ENCODE peak calls at places on chromosomes 13 and 19, in ten cellular contexts. Z is gastrocnemius medialis; O is CD8-positive, alpha-beta T cell; U is CD8-positive, alpha-beta memory T cell; G is ovary; T is effector memory CD4-positive, alpha-beta T cell; X is pancreas; N is MM.1S; Q is GM23248; K is body of pancreas. L is an unnamed sample. For H3K36me3 and H3K9me3, the result is how much of the 10 kb centered on the place peaks cover.

GRCh38 chr13:48851707-48852106 is 124.0 kb upstream of the FNDC3A start:
- DNase-seq in T (no peak), K (no peak), G (no peak), Z (no peak), O (no peak), N (peak), U (no peak), Q (no peak), X (no peak), L (no peak)

GRCh38 chr19:923551-924211 is 2.2 kb upstream of the ARID3A start:
- DNase-seq in Z (no peak), U (no peak), Q (no peak), O (no peak), G (no peak), K (no peak), X (no peak), T (no peak), N (no peak), L (no peak)

GRCh38 chr13:34030782-34031181 is 212.8 kb downstream of the RFC3 start:
- DNase-seq in Q (peak), G (no peak), O (no peak), U (no peak), K (no peak), T (no peak), Z (no peak), X (no peak), N (no peak), L (no peak)

GRCh38 chr13:38590796-38591507 is 95.9 kb upstream of the FREM2 start:
- DNase-seq in K (no peak), N (no peak), X (no peak), U (no peak), G (no peak), Q (no peak), T (no peak), Z (no peak), O (no peak), L (no peak)

GRCh38 chr19:38233740-38234251 is 9.8 kb upstream of the DPF1 start:
- DNase-seq in Z (peak), X (peak), G (peak), N (peak), O (peak), K (peak), U (peak), T (peak), Q (peak), L (no peak)

GRCh38 chr19:44367024-44367423 is 10.5 kb upstream of the ZNF112 start:
- DNase-seq in X (no peak), O (no peak), K (no peak), G (no peak), Q (no peak), T (no peak), Z (no peak), N (no peak), U (no peak), L (no peak)

GRCh38 chr13:51814825-51815650 is 11.1 kb upstream of the DHRS12 start:
- DNase-seq in Z (peak), N (peak), O (peak), U (peak), X (peak), Q (peak), G (peak), K (peak), T (peak), L (no peak)

GRCh38 chr13:50392977-50393376 is 377.7 kb downstream of the KCNRG start:
- DNase-seq in Q (peak), K (no peak), O (no peak), X (no peak), N (no peak), Z (no peak), U (no peak), G (no peak), T (no peak), L (no peak)

GRCh38 chr13:113907637-113908617 is 44.1 kb upstream of the GAS6 start:
- DNase-seq in Q (peak), N (peak), U (no peak), K (peak), Z (no peak), T (no peak), G (no peak), O (no peak), X (peak), L (peak)

GRCh38 chr19:49114630-49115363 is 627 bp downstream of the LIN7B start:
- DNase-seq in G (peak), X (peak), Q (peak), T (peak), U (peak), Z (peak), N (no peak), K (peak), O (peak), L (no peak)

GRCh38 chr19:1621021-1621420 is 15.8 kb upstream of the UQCR11 start:
- DNase-seq in O (no peak), X (no peak), T (no peak), Z (no peak), N (no peak), G (no peak), Q (no peak), K (no peak), U (no peak), L (no peak)

GRCh38 chr13:79631260-79631659 is 150.3 kb downstream of the NDFIP2 start:
- DNase-seq in T (no peak), U (no peak), N (no peak), G (no peak), Q (peak), O (no peak), K (no peak), Z (peak), X (no peak), L (peak)

GRCh38 chr19:3046621-3047306 is 15.5 kb downstream of the TLE5 start:
- DNase-seq in X (no peak), T (no peak), U (no peak), K (peak), Q (no peak), Z (no peak), G (peak), O (no peak), N (no peak), L (no peak)

GRCh38 chr13:44402902-44403719 is 29.5 kb downstream of the SERP2 start:
- DNase-seq in G (no peak), N (no peak), Q (no peak), K (peak), T (no peak), U (no peak), Z (no peak), O (no peak), X (peak), L (no peak)

GRCh38 chr13:103066079-103066880 is at the start of gene SLC10A2:
- DNase-seq in K (no peak), N (no peak), G (no peak), T (no peak), X (no peak), O (no peak), U (no peak), Q (no peak), Z (no peak), L (no peak)

GRCh38 chr13:23443878-23444277 is 10.4 kb upstream of the SACS start:
- DNase-seq in T (no peak), O (no peak), K (no peak), N (no peak), Q (no peak), G (no peak), X (no peak), Z (no peak), U (no peak), L (no peak)

GRCh38 chr13:74444161-74444571 is 310.0 kb upstream of the KLF12 start:
- DNase-seq in G (no peak), X (no peak), U (no peak), T (no peak), N (no peak), K (no peak), O (no peak), Q (peak), Z (no peak), L (no peak)

GRCh38 chr19:22604571-22605274 is 29.4 kb upstream of the ZNF492 start:
- DNase-seq in T (no peak), K (no peak), G (no peak), U (no peak), N (no peak), Z (no peak), X (no peak), O (no peak), Q (no peak), L (no peak)

GRCh38 chr13:104143760-104144406 is 1077.7 kb upstream of the SLC10A2 start:
- DNase-seq in Z (no peak), G (no peak), O (no peak), T (no peak), N (no peak), K (peak), Q (no peak), X (no peak), U (no peak), L (no peak)

GRCh38 chr13:83220241-83220640 is 662.0 kb downstream of the SLITRK1 start:
- DNase-seq in O (no peak), K (no peak), Z (no peak), N (peak), X (no peak), T (no peak), U (no peak), G (no peak), Q (peak), L (no peak)

GRCh38 chr13:60397693-60398437 is 845 bp downstream of the TDRD3 start:
- DNase-seq in X (peak), N (peak), Z (peak), G (peak), Q (peak), T (no peak), O (peak), K (peak), U (no peak), L (no peak)

GRCh38 chr19:719636-720377 is 11.1 kb downstream of the PALM start:
- DNase-seq in T (no peak), N (no peak), Q (no peak), X (no peak), G (peak), Z (no peak), O (no peak), K (no peak), U (no peak), L (no peak)

GRCh38 chr19:38057954-38058690 is 151.1 kb downstream of the SIPA1L3 start:
- DNase-seq in Z (no peak), K (peak), U (no peak), O (no peak), X (peak), N (no peak), T (no peak), G (no peak), Q (no peak), L (no peak)

GRCh38 chr13:99040536-99041141 is 62.8 kb upstream of the DOCK9 start:
- DNase-seq in K (no peak), T (no peak), U (no peak), O (no peak), G (no peak), Z (no peak), N (no peak), Q (no peak), X (no peak), L (no peak)

GRCh38 chr13:39600766-39601165 is 2.2 kb downstream of the LHFPL6 start:
- DNase-seq in X (no peak), Z (no peak), O (no peak), G (no peak), U (no peak), N (no peak), K (no peak), Q (peak), T (no peak), L (no peak)

GRCh38 chr13:40206241-40207109 is 460.0 kb downstream of the FOXO1 start:
- DNase-seq in Q (peak), K (peak), U (no peak), X (no peak), N (no peak), G (no peak), Z (no peak), T (peak), O (peak), L (peak)

GRCh38 chr19:7689165-7689564 is 8.5 kb downstream of the TRAPPC5 start:
- DNase-seq in T (no peak), Q (no peak), X (no peak), K (no peak), N (no peak), Z (no peak), G (no peak), O (no peak), U (no peak), L (no peak)

GRCh38 chr19:7694499-7694898 is 7.4 kb downstream of the FCER2 start:
- DNase-seq in N (no peak), O (no peak), T (no peak), K (no peak), U (no peak), Q (no peak), X (no peak), G (no peak), Z (no peak), L (no peak)

GRCh38 chr19:7692417-7693088 is 9.4 kb downstream of the FCER2 start:
- DNase-seq in X (no peak), K (no peak), Q (no peak), G (no peak), O (peak), U (peak), N (no peak), T (no peak), Z (no peak), L (no peak)

GRCh38 chr19:7690779-7691258 is 10.2 kb downstream of the TRAPPC5 start:
- DNase-seq in K (no peak), O (no peak), G (no peak), Z (no peak), N (no peak), T (no peak), X (no peak), U (no peak), Q (no peak), L (no peak)

GRCh38 chr19:7691497-7691896 is 10.4 kb downstream of the FCER2 start:
- DNase-seq in Q (no peak), Z (no peak), N (no peak), K (no peak), O (no peak), U (peak), X (no peak), G (no peak), T (no peak), L (no peak)
- H3K36me3 ChIP-seq in Q (under half), Z (under half), N (under half), K (under half), O (under half), U (under half), X (under half), G (under half), T (under half), L (under half)

GRCh38 chr13:29106651-29107050 is 286.5 kb downstream of the MTUS2 start:
- DNase-seq in Z (no peak), N (no peak), Q (no peak), O (no peak), X (no peak), U (no peak), G (no peak), K (no peak), T (no peak), L (no peak)
- H3K9me3 ChIP-seq in Z (under half), N (under half), Q (under half), O (under half), X (under half), U (under half), G (under half), K (under half), T (under half), L (under half)

DNA sequence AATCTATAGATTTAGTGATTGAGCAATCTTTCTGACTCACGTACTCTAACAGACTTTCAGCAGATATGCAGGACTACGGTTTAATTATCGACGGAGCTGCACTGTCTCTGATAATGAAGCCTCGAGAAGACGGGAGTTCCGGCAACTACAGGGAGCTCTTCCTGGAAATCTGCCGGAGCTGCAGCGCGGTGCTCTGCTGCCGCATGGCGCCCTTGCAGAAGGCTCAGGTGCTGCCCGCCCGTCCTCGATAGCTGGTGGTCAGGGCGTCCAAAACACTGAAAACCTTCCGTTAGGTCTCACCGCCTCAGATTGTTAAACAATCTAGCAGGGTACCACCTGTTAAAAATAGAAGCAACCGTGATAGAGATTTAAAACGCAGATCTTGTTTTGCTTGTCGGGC is 113.2 kb upstream of the MCF2L start:
- DNase-seq in Z (no peak), K (no peak), U (no peak), T (no peak), X (no peak), G (no peak), N (no peak), O (no peak), Q (no peak), L (no peak)
- H3K36me3 ChIP-seq in Z (under half), K (under half), U (under half), T (half or more), X (under half), G (under half), N (under half), O (under half), Q (under half), L (under half)

GRCh38 chr13:108618233-108618632 is 11.2 kb upstream of the MYO16 start:
- DNase-seq in U (no peak), T (no peak), Z (no peak), X (no peak), K (no peak), N (no peak), O (no peak), G (no peak), Q (no peak), L (no peak)
- H3K9me3 ChIP-seq in U (under half), T (under half), Z (under half), X (under half), K (under half), N (under half), O (under half), G (under half), Q (under half), L (under half)

GRCh38 chr19:55695511-55696290 is 20.7 kb downstream of the EPN1 start:
- DNase-seq in T (no peak), X (no peak), K (no peak), Q (no peak), N (no peak), G (no peak), U (no peak), Z (no peak), O (no peak), L (no peak)
- H3K36me3 ChIP-seq in T (half or more), X (under half), K (under half), Q (under half), N (under half), G (under half), U (under half), Z (under half), O (under half), L (under half)

DNA sequence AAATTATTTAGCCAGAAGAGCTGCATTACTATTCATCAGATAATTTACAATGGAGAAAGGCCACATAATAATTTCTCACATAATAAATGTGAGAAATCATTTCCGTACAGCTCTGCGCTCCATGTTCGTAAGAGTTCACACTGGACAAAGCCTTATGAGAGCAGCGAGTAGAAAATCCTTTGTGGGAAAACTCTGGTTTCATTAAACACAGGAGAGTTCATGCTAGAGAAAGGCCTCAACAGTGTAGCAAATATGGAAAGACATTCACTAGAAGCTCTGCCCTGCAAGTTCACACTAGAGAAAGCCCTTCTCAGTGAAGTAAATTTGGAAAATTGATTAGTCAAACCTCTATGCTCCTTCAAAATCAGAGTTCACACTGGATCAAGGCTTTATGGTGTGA is 8.4 kb downstream of the ZNF776 start:
- DNase-seq in O (no peak), Z (no peak), K (no peak), N (no peak), T (no peak), Q (no peak), U (no peak), X (no peak), G (no peak), L (no peak)
- H3K9me3 ChIP-seq in O (half or more), Z (under half), K (under half), N (under half), T (half or more), Q (under half), U (half or more), X (under half), G (half or more), L (under half)

DNA sequence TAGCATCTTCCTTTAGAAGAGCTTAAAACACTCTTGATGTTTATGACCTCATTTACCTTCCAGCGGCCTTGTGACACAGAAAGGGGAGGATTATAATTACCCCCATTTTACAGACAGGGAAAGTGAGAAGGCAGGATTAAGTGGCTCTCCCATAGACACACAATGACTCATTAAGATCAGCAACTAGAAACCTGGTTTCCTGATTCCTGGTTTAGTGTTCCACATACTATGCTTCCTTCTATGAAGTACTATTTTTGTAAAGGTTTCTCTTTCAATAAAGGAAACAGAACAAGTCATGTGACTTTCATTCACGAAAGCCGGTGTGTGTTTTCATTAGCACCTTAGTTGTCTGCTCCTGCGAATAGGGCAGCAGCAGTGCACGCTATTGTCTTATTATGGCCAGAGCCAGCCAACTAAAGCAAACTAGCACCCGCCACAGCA is 8.3 kb downstream of the IRS2 start:
- DNase-seq in N (peak), T (no peak), O (no peak), X (no peak), Q (peak), G (no peak), K (no peak), U (no peak), Z (no peak), L (no peak)
- H3K36me3 ChIP-seq in N (under half), T (under half), O (under half), X (under half), Q (under half), G (under half), K (under half), U (under half), Z (under half), L (under half)